ENCODE peak calls at places on chromosomes 7 and 10, in six cellular contexts. N is kidney, R is SK-N-MC, P is neural progenitor cell, D is HepG2, J is IMR-90. W is an unnamed sample.

GRCh38 chr7:43469051-43469450 is 113.9 kb upstream of the STK17A start:
- DNase-seq in D (no peak), N (no peak), P (no peak), R (no peak), J (no peak), W (no peak)

GRCh38 chr10:24579911-24580310 is 143.8 kb downstream of the ARHGAP21 start:
- DNase-seq in N (no peak), D (no peak), P (peak; percentile 73), R (no peak), J (no peak), W (no peak)

GRCh38 chr7:38686888-38687287 is 55.7 kb upstream of the AMPH start:
- DNase-seq in D (no peak), J (no peak), R (no peak), P (no peak), N (no peak), W (no peak)

GRCh38 chr10:132392811-132393694 is 3.9 kb upstream of the PWWP2B start:
- DNase-seq in J (peak; percentile 47), R (no peak), P (no peak), N (peak; percentile 54), D (no peak), W (peak; percentile 72)

GRCh38 chr7:7257899-7258692 is 75.8 kb downstream of the C1GALT1 start:
- DNase-seq in N (no peak), J (peak; percentile 5), P (no peak), R (no peak), D (no peak), W (no peak)

GRCh38 chr7:27962250-27962649 is 218.3 kb downstream of the JAZF1 start:
- DNase-seq in D (no peak), N (no peak), R (no peak), J (peak; percentile 55), P (no peak), W (peak; percentile 48)

GRCh38 chr7:68148440-68148839 is 1151.8 kb downstream of the TYW1 start:
- DNase-seq in J (no peak), R (no peak), D (no peak), N (no peak), P (no peak), W (no peak)

GRCh38 chr7:24734306-24734705 is 23.0 kb downstream of the GSDME start:
- DNase-seq in R (no peak), D (no peak), P (no peak), J (peak; percentile 29), N (no peak), W (no peak)

GRCh38 chr10:132674311-132674710 is 111.6 kb downstream of the NKX6-2 start:
- DNase-seq in R (no peak), P (no peak), J (no peak), D (no peak), N (no peak), W (no peak)

GRCh38 chr7:110962826-110963225 is 128.1 kb upstream of the LRRN3 start:
- DNase-seq in N (no peak), R (no peak), P (no peak), J (no peak), D (no peak), W (no peak)

GRCh38 chr10:63430091-63430998 is 35.4 kb downstream of the JMJD1C start:
- DNase-seq in P (no peak), D (no peak), R (no peak), N (no peak), J (peak; percentile 74), W (peak; percentile 78)

GRCh38 chr10:63429280-63429679 is 36.5 kb downstream of the JMJD1C start:
- DNase-seq in N (no peak), J (peak; percentile 74), D (no peak), R (no peak), P (no peak), W (peak; percentile 92)

GRCh38 chr10:63427013-63427412 is 38.8 kb downstream of the JMJD1C start:
- DNase-seq in J (no peak), D (no peak), R (no peak), N (no peak), P (no peak), W (no peak)

GRCh38 chr10:63431962-63432797 is 33.6 kb downstream of the JMJD1C start:
- DNase-seq in J (peak; percentile 14), P (no peak), N (no peak), R (no peak), D (no peak), W (peak; percentile 14)

GRCh38 chr10:63430999-63431356 is 34.8 kb downstream of the JMJD1C start:
- DNase-seq in D (no peak), R (no peak), N (no peak), P (no peak), J (no peak), W (no peak)
- H3K27ac ChIP-seq in D (no peak overlapping the region), R (no peak overlapping the region), N (no peak overlapping the region), P (no peak overlapping the region), J (no peak overlapping the region), W (peak overlapping the region; percentile 81)

GRCh38 chr7:141333459-141333858 is 217.8 kb upstream of the AGK start:
- DNase-seq in P (peak; percentile 84), R (no peak), N (no peak), D (no peak), J (no peak), W (peak; percentile 4)

GRCh38 chr7:141339603-141340002 is 211.6 kb upstream of the AGK start:
- DNase-seq in P (peak; percentile 28), N (no peak), J (no peak), R (no peak), D (no peak), W (no peak)

DNA sequence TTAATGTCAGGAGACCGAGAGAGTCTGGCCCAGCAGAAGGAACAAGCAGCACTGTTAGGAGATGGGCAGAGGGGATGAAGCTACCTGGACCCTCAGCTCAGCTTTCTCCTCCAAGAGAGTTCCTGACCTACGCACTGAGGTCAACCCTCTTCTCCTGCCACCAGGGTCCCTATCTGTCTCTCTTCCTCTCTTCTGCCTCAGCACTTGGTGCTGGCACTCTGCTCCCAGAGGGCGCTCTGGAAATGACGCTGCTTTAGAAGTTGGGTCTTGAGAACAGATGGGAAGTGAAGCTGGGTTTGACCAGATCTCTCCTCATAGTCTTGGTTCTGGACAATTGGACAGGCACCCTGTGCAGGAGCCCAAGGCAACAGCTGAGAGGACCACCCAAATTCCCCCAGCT is 216.0 kb upstream of the AGK start:
- DNase-seq in D (no peak), R (no peak), J (no peak), P (no peak), N (no peak), W (no peak)
- H3K9ac ChIP-seq in D (no peak overlapping the region), R (no peak overlapping the region), J (no peak overlapping the region), P (no peak overlapping the region), N (no peak overlapping the region), W (no peak overlapping the region)

DNA sequence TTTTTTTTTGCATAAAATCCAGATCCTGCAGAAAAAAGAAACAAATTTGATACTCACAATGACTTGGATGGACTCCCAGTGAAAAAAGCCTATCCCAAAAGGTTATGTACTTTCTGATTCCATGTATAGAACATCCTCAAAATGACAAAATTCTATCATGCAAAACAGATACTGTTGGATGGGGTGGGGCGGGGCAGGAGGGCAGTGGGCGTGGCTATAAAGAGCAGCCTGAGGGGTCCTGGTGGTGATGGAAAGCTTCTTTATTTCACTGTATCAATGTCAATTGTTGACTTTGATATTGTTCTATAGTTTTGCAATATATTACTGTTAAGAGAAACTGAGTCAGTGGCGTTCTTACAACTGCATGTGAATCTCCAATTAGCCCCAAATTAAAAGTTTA is 101.7 kb downstream of the LHPP start:
- DNase-seq in J (no peak), N (peak; percentile 7), D (no peak), R (no peak), P (no peak), W (no peak)
- H3K4me3 ChIP-seq in J (no peak overlapping the region), N (no peak overlapping the region), D (no peak overlapping the region), R (no peak overlapping the region), P (no peak overlapping the region), W (no peak overlapping the region)

DNA sequence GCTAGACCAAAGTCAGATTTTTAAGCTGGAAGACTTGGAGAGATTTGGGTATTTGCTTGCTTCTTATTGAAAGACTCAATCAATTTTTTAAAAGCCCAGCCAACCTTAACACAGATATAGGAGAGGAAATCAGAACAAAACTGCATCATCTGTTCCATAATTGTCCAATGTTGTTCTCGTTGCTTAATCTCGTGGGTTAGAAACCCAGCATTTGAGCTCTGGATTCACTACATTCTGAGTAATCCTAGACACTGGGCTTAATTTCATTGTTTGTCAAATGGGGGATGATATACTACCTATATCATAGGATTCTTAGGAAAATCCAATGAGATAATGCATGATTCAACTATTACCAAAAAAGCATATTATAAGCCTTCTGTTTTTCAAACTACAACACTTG is 48.9 kb downstream of the CALD1 start:
- DNase-seq in N (no peak), R (no peak), D (no peak), J (peak; percentile 51), P (no peak), W (peak; percentile 50)
- H3K27ac ChIP-seq in N (no peak overlapping the region), R (no peak overlapping the region), D (no peak overlapping the region), J (peak overlapping the region; percentile 20), P (no peak overlapping the region), W (peak overlapping the region; percentile 70)

DNA sequence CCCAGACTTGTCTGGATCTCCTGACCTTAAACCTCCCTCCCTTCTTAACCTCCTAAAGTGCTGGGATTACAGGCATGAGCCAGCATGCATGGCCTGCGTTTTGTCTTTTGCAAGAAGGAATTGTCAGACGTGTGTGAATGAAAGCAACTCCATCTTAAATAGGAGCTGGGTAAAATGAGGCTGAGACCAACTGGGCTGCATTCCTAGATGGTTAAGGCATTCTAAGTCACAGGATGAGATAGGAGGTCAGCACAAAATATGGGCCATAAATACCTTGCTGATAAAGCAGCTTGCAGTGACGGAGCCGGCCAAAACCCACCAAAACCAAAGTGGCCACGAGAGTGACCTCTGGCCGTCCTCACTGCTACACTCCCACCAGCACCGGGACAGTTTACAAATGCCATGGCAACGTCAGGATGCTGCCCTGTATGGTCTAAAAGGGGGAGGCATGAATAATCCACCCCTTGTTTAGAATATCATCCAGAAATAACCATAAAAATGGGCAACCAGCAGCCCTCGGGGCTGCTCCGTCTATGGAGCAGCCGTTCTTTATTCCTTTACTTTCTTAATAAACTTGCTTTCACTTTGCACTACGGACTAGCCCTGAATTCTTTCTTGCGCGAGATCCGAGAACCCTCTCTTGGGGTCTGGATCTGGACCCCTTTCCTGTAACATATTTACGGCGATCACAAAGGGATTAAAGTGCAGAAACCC is 41.2 kb upstream of the SDK1 start:
- DNase-seq in D (no peak), R (no peak), N (no peak), J (peak; percentile 78), P (no peak), W (no peak)
- H3K9ac ChIP-seq in D (no peak overlapping the region), R (peak overlapping the region; percentile 63), N (peak overlapping the region; percentile 49), J (peak overlapping the region; percentile 80), P (no peak overlapping the region), W (peak overlapping the region; percentile 62)

DNA sequence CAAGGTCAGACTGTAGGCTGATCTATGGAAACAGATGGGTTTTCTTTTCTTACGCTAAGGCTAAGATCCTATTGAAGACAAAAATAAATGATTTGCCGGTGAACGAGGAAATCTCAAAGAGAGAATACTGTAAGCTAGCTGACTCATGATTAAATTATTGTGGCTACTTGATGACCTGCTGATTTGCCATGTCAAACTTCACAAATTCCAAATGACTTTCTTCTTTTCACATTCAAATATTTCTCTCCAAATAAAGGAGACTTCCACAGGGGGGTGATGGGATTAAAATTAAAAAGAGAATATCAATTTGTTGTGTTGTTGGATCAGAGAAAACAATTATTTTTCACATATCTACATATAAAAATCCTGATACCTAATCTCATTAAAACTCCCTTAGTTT is 860.6 kb upstream of the ZWINT start:
- DNase-seq in J (no peak), N (no peak), D (no peak), P (no peak), R (no peak), W (no peak)
- H3K4me3 ChIP-seq in J (no peak overlapping the region), N (no peak overlapping the region), D (no peak overlapping the region), P (no peak overlapping the region), R (no peak overlapping the region), W (no peak overlapping the region)

W was measured in GM23248.